ENCODE peak calls at places on chromosome 2, in four cellular contexts. J is nucleus accumbens, M is C1 segment of cervical spinal cord, O is AG08396. N is an unnamed sample.

GRCh38 chr2:38997784-38998183 is 108.1 kb downstream of the ARHGEF33 start:
- DNase-seq in O (peak; percentile 54), J (no peak), M (no peak), N (no peak)

GRCh38 chr2:136117391-136117841 is 533 bp downstream of the CXCR4 start:
- DNase-seq in M (no peak), J (no peak), O (peak; percentile 36), N (no peak)

GRCh38 chr2:17753803-17754663 is at the start of the genes GEN1 and SMC6:
- DNase-seq in J (peak; percentile 80), M (peak; percentile 30), O (peak; percentile 99), N (peak; percentile 84)

GRCh38 chr2:73063909-73064875 is 7.3 kb downstream of the SFXN5 start:
- DNase-seq in J (no peak), O (peak; percentile 68), M (no peak), N (no peak)

GRCh38 chr2:234203135-234203984 is 152.9 kb downstream of the SPP2 start:
- DNase-seq in O (peak; percentile 75), M (no peak), J (no peak), N (no peak)

GRCh38 chr2:19228720-19229119 is 129.7 kb downstream of the OSR1 start:
- DNase-seq in J (no peak), O (no peak), M (no peak), N (no peak)

GRCh38 chr2:192043216-192043870 is 151.4 kb downstream of the TMEFF2 start:
- DNase-seq in O (no peak), J (no peak), M (no peak), N (no peak)

GRCh38 chr2:9105601-9106337 is 100.8 kb upstream of the ASAP2 start:
- DNase-seq in J (no peak), O (no peak), M (no peak), N (no peak)

GRCh38 chr2:240555541-240556250 is 2.1 kb downstream of the ANKMY1 start:
- DNase-seq in O (no peak), M (no peak), J (no peak), N (no peak)

GRCh38 chr2:146131048-146131447 is 1611.1 kb upstream of the ZEB2 start:
- DNase-seq in J (no peak), M (no peak), O (no peak), N (no peak)

GRCh38 chr2:48249631-48250473 is 280.1 kb upstream of the STON1 start:
- DNase-seq in M (no peak), J (no peak), O (peak; percentile 33), N (no peak)

GRCh38 chr2:47373747-47374146 is 29.2 kb upstream of the MSH2 start:
- DNase-seq in J (no peak), O (no peak), M (no peak), N (peak; percentile 42)

GRCh38 chr2:171430516-171431410 is 3.0 kb downstream of the METTL8 start:
- DNase-seq in O (no peak), M (no peak), J (no peak), N (no peak)

GRCh38 chr2:151973013-151973900 is 125.6 kb downstream of the CACNB4 start:
- DNase-seq in M (no peak), J (peak; percentile 30), O (no peak), N (no peak)

GRCh38 chr2:119207447-119207846 is 16.2 kb upstream of the STEAP3 start:
- DNase-seq in J (no peak), O (no peak), M (no peak), N (no peak)

GRCh38 chr2:212842544-212843185 is 304.1 kb upstream of the ERBB4 start:
- DNase-seq in M (no peak), O (peak; percentile 45), J (no peak), N (no peak)

GRCh38 chr2:217856159-217856558 is 146.6 kb downstream of the TNS1 start:
- DNase-seq in M (no peak), O (no peak), J (no peak), N (no peak)

GRCh38 chr2:220076734-220077133 is 449.3 kb downstream of the SLC4A3 start:
- DNase-seq in J (no peak), O (peak; percentile 28), M (no peak), N (no peak)

GRCh38 chr2:65681503-65681902 is 249.1 kb upstream of the SPRED2 start:
- DNase-seq in O (no peak), J (no peak), M (no peak), N (no peak)

GRCh38 chr2:231673348-231673770 is 35.0 kb upstream of the PTMA start:
- DNase-seq in M (no peak), O (no peak), J (no peak), N (no peak)

GRCh38 chr2:25000503-25001328 is 29.0 kb upstream of the DNAJC27 start:
- DNase-seq in O (peak; percentile 28), J (peak; percentile 24), M (no peak), N (no peak)

GRCh38 chr2:60125880-60126444 is 427.5 kb downstream of the BCL11A start:
- DNase-seq in O (no peak), M (no peak), J (no peak), N (no peak)

GRCh38 chr2:75525434-75526308 is 35.1 kb downstream of the EVA1A start:
- DNase-seq in M (no peak), J (no peak), O (no peak), N (no peak)

GRCh38 chr2:69608109-69608508 is 35.4 kb downstream of the AAK1 start:
- DNase-seq in M (no peak), O (no peak), J (no peak), N (no peak)

GRCh38 chr2:200321780-200322534 is 15.5 kb downstream of the SPATS2L start:
- DNase-seq in O (no peak), J (no peak), M (no peak), N (no peak)

GRCh38 chr2:218465987-218466633 is 47.2 kb downstream of the VIL1 start:
- DNase-seq in O (peak; percentile 12), J (no peak), M (no peak), N (no peak)